ENCODE peak calls at places on chromosome 16, in ten cellular contexts. W, U, C, F, K, J, G, N, L and A are unnamed samples.

GRCh38 chr16:57042157-57043111 is 49.9 kb upstream of the CPNE2 start:
- DNase-seq in W (peak), U (no peak), C (no peak), F (no peak), K (no peak), J (no peak), G (peak), N (no peak), L (no peak), A (no peak)

GRCh38 chr16:57623251-57624043 is 5.0 kb upstream of the ADGRG1 start:
- DNase-seq in W (peak), U (peak), C (peak), F (no peak), K (peak), J (no peak), G (no peak), N (peak), L (peak), A (no peak)

GRCh38 chr16:3570420-3571062 is 6.7 kb downstream of the NLRC3 start:
- DNase-seq in W (no peak), U (no peak), C (no peak), F (no peak), K (no peak), J (no peak), G (no peak), N (no peak), L (no peak), A (no peak)

GRCh38 chr16:73187163-73187562 is 139.2 kb upstream of the ZFHX3 start:
- DNase-seq in W (no peak), U (no peak), C (no peak), F (no peak), K (no peak), J (no peak), G (no peak), N (no peak), L (no peak), A (no peak)

GRCh38 chr16:25192096-25192495 is 24.7 kb upstream of the AQP8 start:
- DNase-seq in W (peak), U (no peak), C (no peak), F (no peak), K (no peak), J (peak), G (peak), N (no peak), L (no peak), A (no peak)

GRCh38 chr16:81574168-81574567 is 129.6 kb downstream of the CMIP start:
- DNase-seq in W (no peak), U (no peak), C (no peak), F (no peak), K (no peak), J (no peak), G (no peak), N (no peak), L (no peak), A (no peak)

GRCh38 chr16:51854401-51854951 is 692.5 kb downstream of the TOX3 start:
- DNase-seq in W (no peak), U (no peak), C (no peak), F (no peak), K (no peak), J (no peak), G (no peak), N (no peak), L (no peak), A (no peak)

GRCh38 chr16:13036600-13036999 is 135.2 kb downstream of the SHISA9 start:
- DNase-seq in W (peak), U (no peak), C (no peak), F (peak), K (peak), J (peak), G (no peak), N (peak), L (peak), A (no peak)

GRCh38 chr16:58177347-58177710 is 20.6 kb downstream of the CSNK2A2 start:
- DNase-seq in W (no peak), U (no peak), C (no peak), F (no peak), K (no peak), J (no peak), G (no peak), N (no peak), L (no peak), A (no peak)

GRCh38 chr16:88302666-88303065 is 80.1 kb upstream of the ZNF469 start:
- DNase-seq in W (no peak), U (no peak), C (no peak), F (no peak), K (no peak), J (no peak), G (no peak), N (no peak), L (no peak), A (no peak)

GRCh38 chr16:2173916-2174315 is 18.3 kb downstream of the TRAF7 start:
- DNase-seq in W (no peak), U (no peak), C (no peak), F (no peak), K (no peak), J (no peak), G (no peak), N (no peak), L (no peak), A (no peak)

GRCh38 chr16:89155184-89155679 is 16.3 kb upstream of the CDH15 start:
- DNase-seq in W (no peak), U (no peak), C (peak), F (peak), K (no peak), J (peak), G (peak), N (peak), L (no peak), A (no peak)

GRCh38 chr16:24761526-24761925 is 32.1 kb downstream of the TNRC6A start:
- DNase-seq in W (no peak), U (no peak), C (no peak), F (no peak), K (no peak), J (no peak), G (no peak), N (no peak), L (no peak), A (no peak)

GRCh38 chr16:21638573-21638975 is 13.8 kb downstream of the IGSF6 start:
- DNase-seq in W (peak), U (no peak), C (no peak), F (no peak), K (no peak), J (peak), G (peak), N (no peak), L (peak), A (no peak)

GRCh38 chr16:85673529-85674417 is 15.0 kb downstream of the GINS2 start:
- DNase-seq in W (no peak), U (peak), C (peak), F (peak), K (no peak), J (peak), G (peak), N (no peak), L (no peak), A (no peak)

GRCh38 chr16:89289428-89290395 is 72.2 kb downstream of the ZNF778 start:
- DNase-seq in W (peak), U (peak), C (peak), F (peak), K (peak), J (peak), G (peak), N (peak), L (peak), A (peak)

GRCh38 chr16:86563489-86564345 is 2.9 kb upstream of the FOXC2 start:
- DNase-seq in W (peak), U (peak), C (peak), F (peak), K (peak), J (peak), G (peak), N (peak), L (peak), A (peak)

GRCh38 chr16:11142951-11143740 is 112.9 kb downstream of the SOCS1 start:
- DNase-seq in W (no peak), U (no peak), C (no peak), F (no peak), K (no peak), J (no peak), G (no peak), N (no peak), L (no peak), A (no peak)

GRCh38 chr16:995087-995486 is 13.5 kb downstream of the SOX8 start:
- DNase-seq in W (peak), U (no peak), C (no peak), F (no peak), K (no peak), J (peak), G (peak), N (no peak), L (no peak), A (no peak)

GRCh38 chr16:17370233-17371013 is 100.3 kb downstream of the XYLT1 start:
- DNase-seq in W (no peak), U (no peak), C (no peak), F (no peak), K (no peak), J (peak), G (peak), N (no peak), L (no peak), A (no peak)

GRCh38 chr16:72924918-72925630 is 122.9 kb downstream of the ZFHX3 start:
- DNase-seq in W (no peak), U (peak), C (no peak), F (no peak), K (no peak), J (no peak), G (no peak), N (no peak), L (peak), A (no peak)

GRCh38 chr16:52976539-52977167 is 76.0 kb downstream of the CHD9NB start:
- DNase-seq in W (peak), U (no peak), C (no peak), F (no peak), K (peak), J (peak), G (peak), N (no peak), L (peak), A (no peak)
- TF ChIP-seq CTCF in W (peak), U (no peak), C (peak), F (peak), K (peak), J (peak), G (peak), N (peak), L (peak), A (peak)

DNA sequence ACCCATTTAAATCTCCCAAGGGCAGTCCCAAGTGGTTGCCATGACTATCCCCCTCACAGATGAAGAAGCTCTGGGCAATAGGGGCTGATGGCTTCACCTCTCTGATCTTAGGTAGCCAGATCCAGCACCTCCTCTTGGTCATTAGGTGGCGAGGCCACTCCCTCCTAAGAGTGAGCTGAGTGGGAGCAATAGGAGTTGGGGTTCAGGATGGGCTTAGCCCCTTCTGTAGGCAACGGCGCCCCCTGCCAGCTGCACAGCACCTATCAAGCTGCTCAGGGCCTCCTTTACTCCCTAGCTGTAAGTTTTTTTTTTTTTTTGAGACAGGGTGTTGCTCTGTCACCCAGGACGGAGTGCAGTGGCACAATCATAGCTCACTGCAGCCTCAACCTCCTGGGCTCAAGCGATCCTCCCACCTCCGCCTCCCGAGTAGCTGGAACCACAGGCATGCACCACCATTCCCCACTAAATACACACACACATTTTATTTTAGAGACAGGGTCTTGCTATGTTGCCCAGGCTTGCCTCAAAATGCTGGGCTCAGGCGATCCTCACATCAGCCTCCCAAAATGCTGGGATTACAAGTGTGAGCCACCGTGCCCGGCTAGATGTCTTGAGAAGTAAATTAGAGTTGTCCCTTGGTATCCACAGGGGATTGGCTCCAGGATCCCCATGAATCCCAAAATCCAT is 3.5 kb upstream of the RRAD start:
- DNase-seq in W (peak), U (no peak), C (no peak), F (no peak), K (peak), J (peak), G (peak), N (no peak), L (no peak), A (no peak)
- TF ChIP-seq CTCF in W (peak), U (no peak), C (peak), F (peak), K (peak), J (peak), G (peak), N (peak), L (peak), A (peak)

GRCh38 chr16:65697061-65697460 is 575.2 kb upstream of the CDH11 start:
- DNase-seq in W (no peak), U (no peak), C (no peak), F (no peak), K (no peak), J (peak), G (no peak), N (no peak), L (no peak), A (no peak)
- TF ChIP-seq CTCF in W (no peak), U (no peak), C (no peak), F (no peak), K (no peak), J (peak), G (peak), N (no peak), L (peak), A (peak)

GRCh38 chr16:67393111-67393789 is at the start of gene TPPP3:
- DNase-seq in W (peak), U (peak), C (peak), F (peak), K (peak), J (peak), G (peak), N (peak), L (no peak), A (peak)
- TF ChIP-seq CTCF in W (peak), U (peak), C (peak), F (peak), K (peak), J (peak), G (peak), N (peak), L (no peak), A (peak)

DNA sequence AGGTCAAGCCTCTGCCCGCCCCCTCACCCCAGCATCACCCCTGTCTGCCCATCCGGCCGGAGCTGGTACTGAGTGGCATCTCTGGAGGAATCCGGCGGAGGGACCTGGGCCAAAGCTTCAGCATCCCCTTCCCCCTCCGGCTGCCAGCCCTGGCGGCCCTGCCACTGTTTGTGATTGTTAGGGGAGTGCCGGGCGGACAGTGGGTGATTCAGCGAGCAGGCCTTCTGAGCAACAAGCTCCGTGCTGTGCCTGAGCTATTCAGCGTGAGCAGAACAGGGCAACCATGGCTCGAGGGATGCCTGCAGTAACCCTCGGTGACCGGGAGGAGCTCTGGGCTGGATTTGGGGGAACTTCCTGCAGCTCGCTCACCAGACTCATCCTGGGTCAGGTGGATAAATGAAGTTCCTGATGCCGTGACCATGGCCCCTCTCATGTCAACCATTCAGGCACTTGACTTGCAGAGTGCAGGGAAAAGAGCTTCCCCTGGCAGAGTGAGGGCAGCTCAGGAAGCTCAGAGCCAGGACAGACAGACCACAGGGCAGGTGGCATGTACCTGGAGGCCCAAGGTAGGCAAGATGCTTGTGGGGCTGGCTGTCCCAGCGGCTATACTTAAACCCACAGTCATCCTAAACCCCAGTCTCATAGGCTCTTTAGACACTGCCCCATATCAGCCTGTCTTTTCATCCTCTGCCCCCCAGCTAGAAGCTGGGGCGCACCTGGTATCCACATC is 24.3 kb upstream of the MLKL start:
- DNase-seq in W (peak), U (no peak), C (no peak), F (no peak), K (no peak), J (peak), G (peak), N (no peak), L (no peak), A (peak)
- TF ChIP-seq CTCF in W (peak), U (peak), C (no peak), F (no peak), K (no peak), J (peak), G (peak), N (no peak), L (no peak), A (peak)

DNA sequence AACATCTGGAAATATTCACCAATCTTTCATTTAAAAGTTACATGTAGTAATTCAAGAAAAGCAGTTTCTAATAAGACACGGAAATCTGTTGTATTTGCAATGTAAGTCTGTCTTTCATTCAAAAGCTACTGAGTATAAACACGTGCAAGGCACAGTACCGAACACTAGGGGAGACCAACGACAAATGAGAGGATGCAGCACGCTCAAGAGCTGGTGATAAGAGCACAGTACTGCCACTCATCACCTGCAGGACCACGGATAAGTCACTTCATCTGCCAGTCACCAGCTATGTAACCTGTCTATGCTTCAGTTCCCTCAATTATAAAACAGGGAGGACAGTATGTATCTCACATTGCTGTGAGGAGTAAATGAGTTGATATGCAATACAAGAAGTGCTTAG is 67.1 kb downstream of the CLEC18A start:
- DNase-seq in W (peak), U (no peak), C (no peak), F (no peak), K (peak), J (peak), G (no peak), N (no peak), L (peak), A (no peak)
- TF ChIP-seq CTCF in W (peak), U (no peak), C (no peak), F (peak), K (peak), J (no peak), G (peak), N (no peak), L (no peak), A (peak)

DNA sequence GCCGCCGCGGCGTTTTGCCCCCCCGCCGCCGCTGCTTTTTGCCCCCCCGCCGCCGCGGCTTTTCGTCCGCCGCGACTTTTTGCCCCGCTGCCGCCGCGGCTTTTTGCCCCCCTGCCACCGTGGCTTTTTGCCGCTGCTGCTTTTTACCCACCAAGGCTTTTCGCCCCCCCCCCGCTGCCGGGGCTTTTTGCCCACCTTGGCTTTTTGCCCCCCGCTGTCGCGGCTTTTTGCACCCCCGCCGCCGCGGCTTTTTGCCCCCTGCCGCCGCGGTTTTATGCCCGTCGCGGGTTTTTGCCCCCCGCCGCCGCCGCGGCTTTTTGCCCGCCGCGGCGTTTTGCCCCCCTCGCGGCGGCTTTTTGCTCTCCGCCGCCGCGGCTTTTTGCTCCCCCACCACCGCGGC is 1343.0 kb downstream of the TP53TG3F start:
- DNase-seq in W (no peak), U (no peak), C (no peak), F (peak), K (no peak), J (no peak), G (no peak), N (no peak), L (no peak), A (no peak)
- TF ChIP-seq CTCF in W (no peak), U (no peak), C (no peak), F (no peak), K (no peak), J (no peak), G (no peak), N (no peak), L (no peak), A (no peak)